ENCODE peak calls at places on chromosome 9, in five cellular contexts. One of them, this sample, is unnamed. For H3K36me3, the result is how much of the 10 kb centered on the place peaks cover.

GRCh38 chr9:81690251-81690851 is 1.0 kb upstream of the TLE1 start:
- DNase-seq in psoas muscle: peak
- DNase-seq in pancreas: peak
- DNase-seq in K562: no peak
- DNase-seq in fibroblast of lung: peak
- DNase-seq in this sample: peak

GRCh38 chr9:98226968-98227367 is 28.5 kb downstream of the TBC1D2 start:
- DNase-seq in pancreas: no peak
- DNase-seq in psoas muscle: no peak
- DNase-seq in fibroblast of lung: no peak
- DNase-seq in K562: no peak
- DNase-seq in this sample: no peak

GRCh38 chr9:126699401-126699851 is 85.7 kb downstream of the LMX1B start:
- DNase-seq in pancreas: no peak
- DNase-seq in K562: no peak
- DNase-seq in fibroblast of lung: no peak
- DNase-seq in psoas muscle: no peak
- DNase-seq in this sample: no peak

GRCh38 chr9:9246726-9247125 is 1366.1 kb downstream of the PTPRD start:
- DNase-seq in psoas muscle: no peak
- DNase-seq in pancreas: no peak
- DNase-seq in fibroblast of lung: no peak
- DNase-seq in K562: no peak
- DNase-seq in this sample: no peak

GRCh38 chr9:75053869-75054268 is 25.8 kb upstream of the CARNMT1 start:
- DNase-seq in K562: no peak
- DNase-seq in psoas muscle: no peak
- DNase-seq in fibroblast of lung: no peak
- DNase-seq in pancreas: no peak
- DNase-seq in this sample: no peak

GRCh38 chr9:137276757-137277328 is 683 bp upstream of the TOR4A start:
- DNase-seq in fibroblast of lung: peak
- DNase-seq in K562: peak
- DNase-seq in pancreas: peak
- DNase-seq in psoas muscle: peak
- DNase-seq in this sample: no peak

GRCh38 chr9:89433826-89434225 is 64.1 kb downstream of the SEMA4D start:
- DNase-seq in psoas muscle: peak
- DNase-seq in pancreas: no peak
- DNase-seq in fibroblast of lung: peak
- DNase-seq in K562: no peak
- DNase-seq in this sample: no peak

GRCh38 chr9:38335686-38336085 is 56.8 kb upstream of the ALDH1B1 start:
- DNase-seq in K562: no peak
- DNase-seq in fibroblast of lung: no peak
- DNase-seq in psoas muscle: no peak
- DNase-seq in pancreas: no peak
- DNase-seq in this sample: no peak

GRCh38 chr9:114075602-114076001 is 2.5 kb downstream of the AMBP start:
- DNase-seq in fibroblast of lung: no peak
- DNase-seq in K562: no peak
- DNase-seq in psoas muscle: no peak
- DNase-seq in pancreas: no peak
- DNase-seq in this sample: no peak
- H3K4me3 ChIP-seq in fibroblast of lung: no peak
- H3K4me3 ChIP-seq in K562: no peak
- H3K4me3 ChIP-seq in psoas muscle: no peak
- H3K4me3 ChIP-seq in pancreas: no peak
- H3K4me3 ChIP-seq in this sample: no peak

GRCh38 chr9:1429328-1429727 is 379.2 kb downstream of the DMRT2 start:
- DNase-seq in psoas muscle: no peak
- DNase-seq in K562: no peak
- DNase-seq in pancreas: peak
- DNase-seq in fibroblast of lung: no peak
- DNase-seq in this sample: peak

GRCh38 chr9:1434082-1434481 is 383.9 kb downstream of the DMRT2 start:
- DNase-seq in psoas muscle: no peak
- DNase-seq in fibroblast of lung: no peak
- DNase-seq in K562: no peak
- DNase-seq in pancreas: no peak
- DNase-seq in this sample: peak
- TF ChIP-seq CTCF in psoas muscle: peak
- TF ChIP-seq CTCF in fibroblast of lung: peak
- TF ChIP-seq CTCF in K562: no peak
- TF ChIP-seq CTCF in pancreas: no peak
- TF ChIP-seq CTCF in this sample: peak

DNA sequence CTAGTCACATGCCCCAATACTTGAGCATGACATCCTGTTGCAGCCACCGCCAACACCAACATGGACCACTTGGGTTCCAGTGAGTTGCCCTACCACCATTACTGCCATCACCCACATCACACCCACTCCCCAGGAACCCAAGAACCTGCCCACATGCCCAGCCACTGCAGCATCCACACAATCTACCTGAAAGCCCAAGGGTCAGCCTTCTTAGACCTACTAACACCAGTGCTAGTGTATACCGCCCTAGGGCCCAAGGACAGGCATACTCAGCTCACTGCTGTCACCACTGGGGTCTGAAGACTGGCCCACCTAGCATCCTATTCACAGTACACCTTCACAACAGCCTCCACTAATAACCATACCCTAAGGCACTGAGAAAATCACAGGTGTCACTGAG is 82.0 kb downstream of the SYK start:
- DNase-seq in psoas muscle: no peak
- DNase-seq in K562: no peak
- DNase-seq in fibroblast of lung: no peak
- DNase-seq in pancreas: no peak
- DNase-seq in this sample: no peak
- H3K36me3 ChIP-seq in psoas muscle: under half
- H3K36me3 ChIP-seq in K562: under half
- H3K36me3 ChIP-seq in fibroblast of lung: under half
- H3K36me3 ChIP-seq in pancreas: under half
- H3K36me3 ChIP-seq in this sample: under half

GRCh38 chr9:131266301-131267229 is 9.7 kb downstream of the FAM78A start:
- DNase-seq in K562: peak
- DNase-seq in psoas muscle: no peak
- DNase-seq in fibroblast of lung: no peak
- DNase-seq in pancreas: no peak
- DNase-seq in this sample: peak

GRCh38 chr9:131260751-131261452 is 15.4 kb downstream of the FAM78A start:
- DNase-seq in fibroblast of lung: no peak
- DNase-seq in pancreas: no peak
- DNase-seq in psoas muscle: no peak
- DNase-seq in K562: peak
- DNase-seq in this sample: no peak

GRCh38 chr9:131263701-131264100 is 12.6 kb downstream of the FAM78A start:
- DNase-seq in K562: no peak
- DNase-seq in fibroblast of lung: no peak
- DNase-seq in psoas muscle: no peak
- DNase-seq in pancreas: no peak
- DNase-seq in this sample: no peak

GRCh38 chr9:131262327-131263032 is 13.8 kb downstream of the FAM78A start:
- DNase-seq in fibroblast of lung: no peak
- DNase-seq in psoas muscle: no peak
- DNase-seq in K562: peak
- DNase-seq in pancreas: no peak
- DNase-seq in this sample: no peak

DNA sequence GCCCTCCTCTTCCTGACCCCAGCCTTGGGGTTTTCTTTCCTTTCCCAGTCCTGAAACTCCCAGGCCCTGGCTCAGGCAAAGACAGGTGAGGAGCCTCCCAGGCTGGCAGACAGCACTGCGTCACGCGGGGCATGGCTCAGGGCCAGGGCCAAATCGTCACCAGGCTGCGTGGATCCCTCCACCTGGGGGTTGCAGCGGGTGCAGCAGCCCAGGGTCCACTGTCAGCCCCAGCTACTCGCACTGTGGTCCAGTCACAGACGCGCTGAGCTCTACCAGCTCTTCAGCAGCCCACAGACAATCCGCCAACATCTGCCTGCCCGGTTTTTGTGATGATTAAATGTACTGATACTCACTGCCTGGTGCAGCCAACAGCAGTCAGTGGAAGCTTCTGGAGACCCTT is 12.1 kb downstream of the FAM78A start:
- DNase-seq in fibroblast of lung: no peak
- DNase-seq in K562: peak
- DNase-seq in psoas muscle: no peak
- DNase-seq in pancreas: no peak
- DNase-seq in this sample: no peak
- H3K4me3 ChIP-seq in fibroblast of lung: no peak
- H3K4me3 ChIP-seq in K562: no peak
- H3K4me3 ChIP-seq in psoas muscle: no peak
- H3K4me3 ChIP-seq in pancreas: no peak
- H3K4me3 ChIP-seq in this sample: no peak

GRCh38 chr9:127977877-127978647 is 2.7 kb downstream of the EEIG1 start:
- DNase-seq in fibroblast of lung: peak
- DNase-seq in psoas muscle: peak
- DNase-seq in K562: peak
- DNase-seq in pancreas: peak
- DNase-seq in this sample: no peak
- TF ChIP-seq CTCF in fibroblast of lung: no peak
- TF ChIP-seq CTCF in psoas muscle: no peak
- TF ChIP-seq CTCF in K562: peak
- TF ChIP-seq CTCF in pancreas: no peak
- TF ChIP-seq CTCF in this sample: peak

GRCh38 chr9:19120846-19121245 is 6.4 kb downstream of the PLIN2 start:
- DNase-seq in fibroblast of lung: no peak
- DNase-seq in K562: no peak
- DNase-seq in pancreas: no peak
- DNase-seq in psoas muscle: no peak
- DNase-seq in this sample: no peak
- H3K36me3 ChIP-seq in fibroblast of lung: under half
- H3K36me3 ChIP-seq in K562: half or more
- H3K36me3 ChIP-seq in pancreas: under half
- H3K36me3 ChIP-seq in psoas muscle: half or more
- H3K36me3 ChIP-seq in this sample: under half

GRCh38 chr9:129037767-129038098 is 1.3 kb downstream of the MIGA2 start:
- DNase-seq in K562: peak
- DNase-seq in fibroblast of lung: no peak
- DNase-seq in pancreas: no peak
- DNase-seq in psoas muscle: no peak
- DNase-seq in this sample: no peak
- H3K4me3 ChIP-seq in K562: peak
- H3K4me3 ChIP-seq in fibroblast of lung: peak
- H3K4me3 ChIP-seq in pancreas: no peak
- H3K4me3 ChIP-seq in psoas muscle: peak
- H3K4me3 ChIP-seq in this sample: no peak

GRCh38 chr9:109278216-109278615 is 42.6 kb downstream of the EPB41L4B start:
- DNase-seq in fibroblast of lung: no peak
- DNase-seq in K562: no peak
- DNase-seq in psoas muscle: no peak
- DNase-seq in pancreas: no peak
- DNase-seq in this sample: no peak
- TF ChIP-seq CTCF in fibroblast of lung: no peak
- TF ChIP-seq CTCF in K562: no peak
- TF ChIP-seq CTCF in psoas muscle: no peak
- TF ChIP-seq CTCF in pancreas: no peak
- TF ChIP-seq CTCF in this sample: no peak

This sample was measured in bronchial epithelial cell.